ENCODE peak calls at places on chromosomes 2 and 18, in five cellular contexts. L is K562, Z is lower lobe of right lung, Q is Peyer's patch, N is psoas muscle. A is an unnamed sample.

GRCh38 chr2:232333361-232334135 is 45.0 kb upstream of the ALPP start:
- DNase-seq in L (peak), Z (peak), Q (no peak), N (peak), A (no peak)

GRCh38 chr2:200578778-200579177 is 7.0 kb upstream of the AOX1 start:
- DNase-seq in L (no peak), Z (no peak), Q (no peak), N (no peak), A (peak)

GRCh38 chr2:1944986-1945385 is 200.7 kb upstream of the PXDN start:
- DNase-seq in L (no peak), Z (no peak), Q (no peak), N (no peak), A (no peak)

GRCh38 chr2:221570321-221571107 is 1.6 kb downstream of the EPHA4 start:
- DNase-seq in L (no peak), Z (no peak), Q (no peak), N (no peak), A (peak)

GRCh38 chr18:64127172-64127571 is 21.7 kb downstream of the LINC00305 start:
- DNase-seq in L (no peak), Z (no peak), Q (no peak), N (no peak), A (no peak)

GRCh38 chr2:239596298-239596697 is 195.5 kb upstream of the HDAC4 start:
- DNase-seq in L (no peak), Z (no peak), Q (no peak), N (peak), A (no peak)

GRCh38 chr2:72026819-72027425 is 120.7 kb downstream of the CYP26B1 start:
- DNase-seq in L (no peak), Z (no peak), Q (no peak), N (no peak), A (no peak)

GRCh38 chr2:240479561-240479960 is 44.1 kb downstream of the GPC1 start:
- DNase-seq in L (no peak), Z (peak), Q (no peak), N (no peak), A (no peak)

GRCh38 chr18:69978743-69979715 is 31.4 kb upstream of the CD226 start:
- DNase-seq in L (no peak), Z (no peak), Q (no peak), N (no peak), A (no peak)

GRCh38 chr2:43207553-43208300 is 18.7 kb downstream of the ZFP36L2 start:
- DNase-seq in L (peak), Z (no peak), Q (no peak), N (no peak), A (no peak)

GRCh38 chr2:62238236-62238635 is 42.3 kb downstream of the B3GNT2 start:
- DNase-seq in L (no peak), Z (no peak), Q (no peak), N (no peak), A (no peak)

GRCh38 chr2:241812730-241813079 is 3.7 kb downstream of the NEU4 start:
- DNase-seq in L (no peak), Z (no peak), Q (no peak), N (peak), A (no peak)

GRCh38 chr18:32688821-32689220 is 84.0 kb downstream of the KLHL14 start:
- DNase-seq in L (no peak), Z (no peak), Q (no peak), N (no peak), A (no peak)

GRCh38 chr2:16774091-16774490 is 108.5 kb upstream of the CYRIA start:
- DNase-seq in L (no peak), Z (no peak), Q (no peak), N (no peak), A (peak)

GRCh38 chr2:198376677-198377076 is 572.3 kb downstream of the PLCL1 start:
- DNase-seq in L (no peak), Z (no peak), Q (no peak), N (no peak), A (peak)

GRCh38 chr2:112110966-112111365 is 27.2 kb upstream of the FBLN7 start:
- DNase-seq in L (no peak), Z (no peak), Q (no peak), N (no peak), A (peak)

GRCh38 chr2:182186132-182186735 is 200.6 kb downstream of the PPP1R1C start:
- DNase-seq in L (peak), Z (no peak), Q (no peak), N (no peak), A (peak)

GRCh38 chr18:3051718-3052410 is 38.9 kb upstream of the LPIN2 start:
- DNase-seq in L (no peak), Z (no peak), Q (no peak), N (no peak), A (no peak)

GRCh38 chr2:48248251-48248933 is 281.6 kb upstream of the STON1 start:
- DNase-seq in L (no peak), Z (no peak), Q (no peak), N (no peak), A (peak)

GRCh38 chr2:36485521-36485920 is 112.4 kb downstream of the FEZ2 start:
- DNase-seq in L (no peak), Z (no peak), Q (no peak), N (no peak), A (peak)

GRCh38 chr2:654896-655295 is 22.3 kb downstream of the TMEM18 start:
- DNase-seq in L (no peak), Z (no peak), Q (no peak), N (no peak), A (no peak)

GRCh38 chr2:88880441-88880953 is 189.0 kb downstream of the RPIA start:
- DNase-seq in L (peak), Z (no peak), Q (peak), N (no peak), A (peak)

GRCh38 chr2:55883339-55883738 is 40.2 kb downstream of the EFEMP1 start:
- DNase-seq in L (no peak), Z (no peak), Q (no peak), N (no peak), A (no peak)

GRCh38 chr2:207216454-207216853 is 50.7 kb upstream of the KLF7 start:
- DNase-seq in L (no peak), Z (no peak), Q (no peak), N (no peak), A (no peak)

GRCh38 chr2:113010088-113010487 is 4.8 kb downstream of the IL36A start:
- DNase-seq in L (no peak), Z (no peak), Q (no peak), N (no peak), A (no peak)

GRCh38 chr2:216491757-216492635 is 6.6 kb upstream of the RPL37A start:
- DNase-seq in L (no peak), Z (no peak), Q (peak), N (no peak), A (no peak)

GRCh38 chr2:63658176-63658968 is 69.6 kb downstream of the MDH1 start:
- DNase-seq in L (no peak), Z (no peak), Q (no peak), N (no peak), A (no peak)

GRCh38 chr2:24912986-24913385 is 7.1 kb downstream of the ADCY3 start:
- DNase-seq in L (no peak), Z (no peak), Q (no peak), N (no peak), A (no peak)

GRCh38 chr2:33134086-33134763 is 187.5 kb downstream of the LTBP1 start:
- DNase-seq in L (no peak), Z (no peak), Q (peak), N (peak), A (peak)

GRCh38 chr2:150286730-150287362 is 200.6 kb downstream of the RND3 start:
- DNase-seq in L (no peak), Z (no peak), Q (no peak), N (no peak), A (no peak)

GRCh38 chr18:23301971-23302370 is 151.1 kb upstream of the RIOK3 start:
- DNase-seq in L (no peak), Z (no peak), Q (no peak), N (no peak), A (no peak)

GRCh38 chr2:60353863-60354262 is 199.6 kb downstream of the BCL11A start:
- DNase-seq in L (no peak), Z (no peak), Q (no peak), N (no peak), A (no peak)

GRCh38 chr2:121205321-121205942 is 79.6 kb downstream of the TFCP2L1 start:
- DNase-seq in L (peak), Z (peak), Q (no peak), N (peak), A (peak)

GRCh38 chr18:59610546-59611140 is 86.6 kb downstream of the CCBE1 start:
- DNase-seq in L (no peak), Z (no peak), Q (no peak), N (no peak), A (no peak)

GRCh38 chr2:11102956-11103860 is 52.1 kb upstream of the SLC66A3 start:
- DNase-seq in L (no peak), Z (no peak), Q (no peak), N (no peak), A (no peak)

GRCh38 chr2:10329880-10330699 is 27.4 kb downstream of the HPCAL1 start:
- DNase-seq in L (no peak), Z (no peak), Q (peak), N (no peak), A (peak)

GRCh38 chr2:26852405-26853348 is 4.7 kb downstream of the DPYSL5 start:
- DNase-seq in L (no peak), Z (no peak), Q (no peak), N (no peak), A (no peak)

GRCh38 chr18:48419268-48420022 is 10.3 kb upstream of the ZBTB7C start:
- DNase-seq in L (no peak), Z (no peak), Q (no peak), N (no peak), A (no peak)
- TF ChIP-seq CTCF in L (peak), Z (no peak), Q (no peak), N (no peak), A (no peak)

GRCh38 chr2:45755585-45756330 is 104.3 kb downstream of the PRKCE start:
- DNase-seq in L (no peak), Z (no peak), Q (no peak), N (no peak), A (peak)
- H3K4me3 ChIP-seq in L (no peak), Z (no peak), Q (no peak), N (no peak), A (no peak)

GRCh38 chr2:224849264-224849663 is 133.1 kb upstream of the CCDC195 start:
- DNase-seq in L (no peak), Z (no peak), Q (no peak), N (no peak), A (no peak)
- TF ChIP-seq CTCF in L (no peak), Z (no peak), Q (no peak), N (peak), A (peak)

GRCh38 chr2:149015926-149016563 is 22.5 kb upstream of the LYPD6B start:
- DNase-seq in L (no peak), Z (no peak), Q (no peak), N (no peak), A (no peak)
- H3K4me3 ChIP-seq in L (no peak), Z (no peak), Q (no peak), N (no peak), A (no peak)